ENCODE peak calls at places on chromosomes 13 and 19, in ten cellular contexts. Q is tibial artery; D is AG04450; L is CD4-positive, alpha-beta memory T cell; P is H1; S is right atrium auricular region; C is heart right ventricle; N is A549; R is mesenchymal stem cell; U is tibial nerve. I is an unnamed sample. For H3K9me3, the result is how much of the 10 kb centered on the place peaks cover.

GRCh38 chr19:55419089-55419488 is 11.5 kb upstream of the UBE2S start:
- DNase-seq in Q (no peak), D (no peak), L (no peak), P (no peak), S (no peak), C (no peak), N (no peak), R (no peak), U (no peak), I (no peak)

GRCh38 chr13:65656740-65657329 is 1573.3 kb downstream of the PCDH9 start:
- DNase-seq in Q (no peak), D (no peak), L (no peak), P (no peak), S (no peak), C (no peak), N (peak), R (peak), U (no peak), I (no peak)

GRCh38 chr13:61685683-61686013 is 270.0 kb upstream of the PCDH20 start:
- DNase-seq in Q (no peak), D (no peak), L (no peak), P (no peak), S (no peak), C (no peak), N (peak), R (no peak), U (no peak), I (no peak)

GRCh38 chr19:9498183-9498902 is at the start of gene ZNF560:
- DNase-seq in Q (no peak), D (no peak), L (no peak), P (no peak), S (no peak), C (no peak), N (no peak), R (no peak), U (no peak), I (no peak)

GRCh38 chr19:41637484-41637883 is 10.6 kb upstream of the CEACAM4 start:
- DNase-seq in Q (no peak), D (no peak), L (no peak), P (no peak), S (no peak), C (no peak), N (no peak), R (no peak), U (no peak), I (no peak)

GRCh38 chr13:34731486-34731885 is 210.6 kb upstream of the NBEA start:
- DNase-seq in Q (no peak), D (no peak), L (no peak), P (no peak), S (no peak), C (no peak), N (no peak), R (peak), U (no peak), I (no peak)

GRCh38 chr19:33416307-33417215 is 43.1 kb downstream of the CEBPG start:
- DNase-seq in Q (no peak), D (no peak), L (peak), P (peak), S (no peak), C (peak), N (peak), R (peak), U (peak), I (peak)

GRCh38 chr19:15892012-15892411 is 5.9 kb downstream of the CYP4F2 start:
- DNase-seq in Q (no peak), D (no peak), L (no peak), P (no peak), S (no peak), C (no peak), N (no peak), R (no peak), U (no peak), I (no peak)

GRCh38 chr19:55671054-55671378 is 4.0 kb upstream of the EPN1 start:
- DNase-seq in Q (no peak), D (no peak), L (no peak), P (no peak), S (no peak), C (no peak), N (no peak), R (no peak), U (no peak), I (no peak)

GRCh38 chr19:39481676-39482075 is 1.0 kb downstream of the TIMM50 start:
- DNase-seq in Q (no peak), D (no peak), L (no peak), P (no peak), S (no peak), C (no peak), N (no peak), R (no peak), U (no peak), I (no peak)

GRCh38 chr13:110726726-110727125 is 13.2 kb downstream of the ING1 start:
- DNase-seq in Q (no peak), D (no peak), L (peak), P (no peak), S (no peak), C (no peak), N (no peak), R (no peak), U (no peak), I (peak)

GRCh38 chr19:19428746-19429145 is 23.3 kb downstream of the GATAD2A start:
- DNase-seq in Q (no peak), D (no peak), L (no peak), P (no peak), S (no peak), C (no peak), N (no peak), R (no peak), U (no peak), I (no peak)

GRCh38 chr19:4633140-4633967 is 6.0 kb upstream of the TNFAIP8L1 start:
- DNase-seq in Q (no peak), D (peak), L (peak), P (no peak), S (peak), C (peak), N (peak), R (peak), U (peak), I (no peak)

GRCh38 chr13:109816112-109816978 is 30.0 kb upstream of the IRS2 start:
- DNase-seq in Q (no peak), D (no peak), L (no peak), P (no peak), S (no peak), C (no peak), N (no peak), R (no peak), U (no peak), I (no peak)

GRCh38 chr13:41145136-41145908 is 12.7 kb upstream of the KBTBD6 start:
- DNase-seq in Q (no peak), D (peak), L (no peak), P (no peak), S (no peak), C (no peak), N (no peak), R (no peak), U (no peak), I (no peak)

GRCh38 chr19:1171755-1172352 is 2.2 kb downstream of the SBNO2 start:
- DNase-seq in Q (no peak), D (no peak), L (no peak), P (no peak), S (no peak), C (no peak), N (no peak), R (no peak), U (no peak), I (no peak)

GRCh38 chr19:40457048-40457447 is 8.5 kb downstream of the BLVRB start:
- DNase-seq in Q (no peak), D (no peak), L (no peak), P (no peak), S (no peak), C (no peak), N (no peak), R (no peak), U (no peak), I (no peak)

GRCh38 chr13:43122706-43123268 is 99.4 kb downstream of the DNAJC15 start:
- DNase-seq in Q (no peak), D (no peak), L (no peak), P (no peak), S (no peak), C (no peak), N (no peak), R (no peak), U (no peak), I (no peak)

GRCh38 chr19:18725755-18726416 is 42.4 kb downstream of the CRTC1 start:
- DNase-seq in Q (no peak), D (no peak), L (no peak), P (no peak), S (no peak), C (no peak), N (no peak), R (no peak), U (peak), I (no peak)

DNA sequence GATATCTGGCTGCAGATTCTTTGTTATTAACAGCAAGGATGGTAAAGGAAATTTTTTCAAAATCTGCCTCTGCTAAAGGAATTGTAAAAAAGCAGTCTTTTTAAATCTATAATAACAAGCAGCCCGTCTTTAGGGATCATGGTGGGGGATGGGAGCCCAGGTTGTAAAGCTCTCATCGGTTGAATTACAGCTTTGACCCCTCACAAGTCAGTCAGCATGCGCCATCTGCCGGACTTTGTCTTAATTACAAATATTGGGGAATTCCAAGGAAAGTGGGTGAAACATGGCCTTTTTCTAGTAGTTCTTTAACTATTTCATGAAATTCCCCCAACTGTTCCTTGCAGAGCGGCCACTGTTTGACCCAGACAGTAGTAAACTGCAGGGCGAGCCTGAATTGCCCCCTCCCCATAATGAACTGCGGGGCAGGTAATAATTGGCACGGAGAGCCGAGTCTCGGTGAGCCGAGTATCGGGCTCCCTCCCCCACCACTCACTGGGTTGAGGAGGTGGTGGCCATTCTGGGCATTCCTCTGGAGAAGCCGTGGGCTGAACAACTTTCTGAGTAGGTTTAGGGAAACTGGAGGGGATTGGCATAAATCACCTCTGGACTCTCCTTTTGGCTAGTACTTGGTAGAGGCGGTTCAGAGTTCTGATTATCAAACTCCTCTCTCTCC is 11.6 kb downstream of the ZNF578 start:
- DNase-seq in Q (no peak), D (no peak), L (no peak), P (no peak), S (no peak), C (no peak), N (peak), R (no peak), U (no peak), I (no peak)
- H3K9me3 ChIP-seq in Q (half or more), D (under half), L (under half), P (under half), S (under half), C (half or more), N (half or more), R (half or more), U (half or more), I (under half)

DNA sequence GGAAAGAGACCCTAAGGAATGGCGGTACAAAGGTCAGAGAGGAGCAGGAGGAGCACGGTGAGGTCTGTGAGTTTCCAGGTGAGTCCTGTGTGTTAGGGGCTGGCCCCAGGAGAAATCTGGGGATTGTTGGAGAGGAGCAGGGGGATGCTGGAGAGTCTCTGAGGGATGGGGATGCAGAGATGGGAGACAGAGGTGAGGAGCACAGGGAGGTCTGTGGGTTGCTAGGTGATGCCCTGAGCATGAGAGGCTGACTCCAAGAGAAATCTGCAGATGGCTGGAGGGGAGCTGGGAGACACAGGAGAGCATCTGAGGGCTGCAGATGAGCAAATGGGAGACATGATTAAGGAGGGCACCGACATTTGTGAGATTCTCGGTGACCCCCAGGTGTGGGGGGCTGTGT is 4.1 kb upstream of the ZNF229 start:
- DNase-seq in Q (no peak), D (no peak), L (no peak), P (no peak), S (no peak), C (no peak), N (no peak), R (no peak), U (no peak), I (no peak)
- H3K9me3 ChIP-seq in Q (half or more), D (under half), L (under half), P (under half), S (under half), C (under half), N (half or more), R (half or more), U (under half), I (under half)

GRCh38 chr19:52963229-52963760 is 614 bp upstream of the ZNF816 start:
- DNase-seq in Q (peak), D (no peak), L (no peak), P (no peak), S (no peak), C (peak), N (no peak), R (no peak), U (no peak), I (no peak)
- H3K9me3 ChIP-seq in Q (under half), D (under half), L (under half), P (under half), S (under half), C (under half), N (half or more), R (under half), U (under half), I (under half)

GRCh38 chr13:39803156-39803555 is 147.7 kb downstream of the COG6 start:
- DNase-seq in Q (no peak), D (no peak), L (no peak), P (no peak), S (no peak), C (no peak), N (peak), R (no peak), U (no peak), I (no peak)

GRCh38 chr13:39809466-39809865 is 154.0 kb downstream of the COG6 start:
- DNase-seq in Q (no peak), D (no peak), L (no peak), P (no peak), S (no peak), C (no peak), N (no peak), R (no peak), U (no peak), I (no peak)

GRCh38 chr13:39804332-39805231 is 149.1 kb downstream of the COG6 start:
- DNase-seq in Q (no peak), D (no peak), L (no peak), P (no peak), S (no peak), C (no peak), N (no peak), R (no peak), U (no peak), I (no peak)

DNA sequence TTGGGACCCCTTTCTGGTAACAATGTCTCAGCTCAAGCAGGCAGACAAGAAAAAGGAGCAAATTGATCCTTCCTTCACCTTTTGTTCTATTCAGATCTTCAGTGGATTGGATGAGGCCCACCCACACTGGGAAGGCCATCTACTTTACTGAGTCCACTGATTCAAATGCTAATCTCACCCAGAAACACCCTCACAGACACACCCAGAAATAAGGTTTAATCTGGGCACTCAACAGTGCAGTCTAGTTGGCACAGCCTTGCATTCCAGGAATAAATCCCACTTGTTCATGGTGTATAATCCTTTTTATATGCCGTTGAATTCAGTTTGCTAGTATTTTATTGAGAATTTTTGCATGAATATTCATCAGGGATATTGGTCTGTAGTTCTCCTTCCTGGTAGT is 148.4 kb downstream of the COG6 start:
- DNase-seq in Q (no peak), D (no peak), L (no peak), P (no peak), S (no peak), C (no peak), N (no peak), R (no peak), U (no peak), I (no peak)
- H3K9me3 ChIP-seq in Q (under half), D (under half), L (under half), P (under half), S (under half), C (under half), N (under half), R (under half), U (under half), I (under half)

GRCh38 chr13:28854657-28855056 is 34.5 kb downstream of the MTUS2 start:
- DNase-seq in Q (no peak), D (no peak), L (no peak), P (no peak), S (no peak), C (no peak), N (no peak), R (no peak), U (no peak), I (no peak)

GRCh38 chr13:28864544-28864943 is 44.4 kb downstream of the MTUS2 start:
- DNase-seq in Q (no peak), D (no peak), L (no peak), P (no peak), S (no peak), C (no peak), N (no peak), R (no peak), U (no peak), I (no peak)

GRCh38 chr13:28856284-28856683 is 36.1 kb downstream of the MTUS2 start:
- DNase-seq in Q (no peak), D (no peak), L (no peak), P (no peak), S (no peak), C (no peak), N (no peak), R (no peak), U (no peak), I (no peak)

DNA sequence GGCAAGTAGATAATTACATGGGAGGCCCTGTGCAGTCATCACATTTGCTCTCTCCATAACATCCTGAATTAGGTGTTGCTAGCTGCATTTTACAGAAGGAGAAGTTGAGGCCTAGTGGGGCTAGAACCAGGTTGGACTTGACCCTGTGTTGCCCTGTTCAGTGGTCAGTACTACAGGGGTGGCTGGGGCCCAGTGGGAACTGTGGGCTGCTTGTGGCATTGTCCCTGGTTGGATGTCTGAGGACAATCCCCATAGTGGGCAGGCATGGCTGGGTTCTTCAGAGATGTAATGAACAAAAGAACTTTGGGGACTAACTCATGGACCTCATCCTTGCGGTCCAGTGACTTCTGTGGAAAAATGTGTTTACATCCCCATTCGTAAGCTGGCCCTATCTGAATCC is 38.9 kb downstream of the MTUS2 start:
- DNase-seq in Q (no peak), D (no peak), L (no peak), P (no peak), S (no peak), C (no peak), N (no peak), R (no peak), U (no peak), I (no peak)
- H3K9me3 ChIP-seq in Q (under half), D (under half), L (under half), P (under half), S (under half), C (under half), N (under half), R (under half), U (under half), I (under half)

GRCh38 chr19:52070496-52070895 is 21.9 kb upstream of the ZNF432 start:
- DNase-seq in Q (no peak), D (no peak), L (no peak), P (no peak), S (no peak), C (no peak), N (no peak), R (no peak), U (no peak), I (no peak)
- H3K9me3 ChIP-seq in Q (half or more), D (under half), L (under half), P (under half), S (under half), C (half or more), N (half or more), R (half or more), U (half or more), I (half or more)

DNA sequence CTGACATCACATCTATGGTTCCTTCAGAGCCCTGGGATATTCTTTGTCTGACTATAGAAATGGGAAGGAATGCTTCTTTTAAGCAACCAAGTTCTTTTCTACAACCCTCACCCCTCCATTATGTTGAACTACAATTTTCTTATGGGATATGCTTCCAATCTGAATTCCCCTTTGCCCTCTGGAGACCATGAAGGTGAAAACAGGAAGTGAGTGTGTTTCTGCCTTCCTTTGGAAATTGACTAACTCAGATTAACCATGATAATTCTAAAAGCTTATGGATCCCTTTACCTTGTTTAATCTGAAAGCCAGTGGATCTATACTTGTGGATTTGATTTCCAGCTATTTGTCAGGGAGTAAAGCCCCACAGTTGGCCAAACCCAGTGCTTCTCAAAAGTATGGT is 90.8 kb upstream of the SERTM1 start:
- DNase-seq in Q (no peak), D (no peak), L (no peak), P (no peak), S (no peak), C (no peak), N (no peak), R (no peak), U (no peak), I (no peak)
- H3K9me3 ChIP-seq in Q (under half), D (under half), L (under half), P (under half), S (under half), C (under half), N (under half), R (under half), U (under half), I (under half)

DNA sequence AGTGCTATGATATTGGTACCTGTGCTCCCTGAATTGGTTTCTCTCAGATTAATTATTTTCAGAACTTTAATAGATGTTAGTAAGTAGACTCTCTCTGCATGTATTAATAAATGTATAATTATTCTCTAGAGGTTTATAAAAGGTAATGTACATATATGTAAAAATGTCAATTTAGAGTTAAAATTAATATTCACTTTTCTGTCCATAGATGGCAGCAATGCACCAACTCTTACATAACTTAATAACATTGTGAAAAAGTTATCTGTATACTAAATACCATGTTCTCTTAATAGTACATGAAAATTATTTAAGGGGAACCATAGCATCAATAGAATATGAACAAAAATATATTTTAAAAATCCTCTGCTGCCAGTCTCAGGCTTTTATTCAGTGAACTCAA is 515.0 kb upstream of the KLHL1 start:
- DNase-seq in Q (no peak), D (no peak), L (no peak), P (no peak), S (no peak), C (no peak), N (no peak), R (peak), U (no peak), I (no peak)
- H3K9me3 ChIP-seq in Q (under half), D (under half), L (under half), P (under half), S (under half), C (under half), N (under half), R (under half), U (under half), I (under half)

I was measured in T-helper 17 cell.